ENCODE peak calls at places on chromosomes 5 and 9, in four cellular contexts. A is cardiac muscle cell, O is stomach, S is neuronal stem cell. Q is an unnamed sample. For H3K4me1, the result is how much of the 10 kb centered on the place peaks cover.

GRCh38 chr5:107215581-107215980 is 455.2 kb downstream of the EFNA5 start:
- DNase-seq in O (no peak), S (no peak), A (no peak), Q (no peak)

GRCh38 chr9:70805953-70806352 is 315.5 kb downstream of the TRPM3 start:
- DNase-seq in S (no peak), O (no peak), A (no peak), Q (no peak)

GRCh38 chr5:179406031-179406681 is 60.9 kb upstream of the ADAMTS2 start:
- DNase-seq in O (no peak), S (no peak), A (peak), Q (no peak)

GRCh38 chr9:21841133-21841532 is 38.7 kb downstream of the MTAP start:
- DNase-seq in A (no peak), O (no peak), S (no peak), Q (no peak)

GRCh38 chr5:180090769-180091546 is 19.4 kb upstream of the RNF130 start:
- DNase-seq in O (peak), S (no peak), A (peak), Q (no peak)

GRCh38 chr5:124080256-124080655 is 568.3 kb downstream of the CSNK1G3 start:
- DNase-seq in A (no peak), O (no peak), S (no peak), Q (no peak)

GRCh38 chr9:135221951-135222631 is 134.6 kb downstream of the OLFM1 start:
- DNase-seq in A (no peak), S (no peak), O (no peak), Q (no peak)

GRCh38 chr5:77670526-77670925 is 32.0 kb upstream of the OTP start:
- DNase-seq in O (no peak), S (no peak), A (no peak), Q (no peak)

GRCh38 chr5:122137702-122138101 is 8.4 kb downstream of the ZNF474 start:
- DNase-seq in S (no peak), A (no peak), O (no peak), Q (no peak)

GRCh38 chr9:110835404-110835803 is 166.8 kb downstream of the MUSK start:
- DNase-seq in A (peak), O (no peak), S (no peak), Q (no peak)

GRCh38 chr5:171627936-171628335 is 157.7 kb upstream of the SMIM23 start:
- DNase-seq in S (no peak), O (no peak), A (no peak), Q (no peak)

GRCh38 chr9:122190597-122191381 is 31.1 kb downstream of the MORN5 start:
- DNase-seq in S (no peak), O (peak), A (no peak), Q (no peak)

GRCh38 chr5:111129938-111130337 is 37.8 kb downstream of the WDR36 start:
- DNase-seq in O (no peak), S (no peak), A (peak), Q (no peak)

GRCh38 chr9:108290839-108291585 is 564.8 kb downstream of the ACTL7B start:
- DNase-seq in O (no peak), A (no peak), S (no peak), Q (no peak)

GRCh38 chr5:10891193-10891592 is 130.2 kb upstream of the DAP start:
- DNase-seq in O (no peak), S (no peak), A (no peak), Q (no peak)

GRCh38 chr5:62786099-62786498 is 207.5 kb downstream of the LRRC70 start:
- DNase-seq in S (no peak), O (no peak), A (no peak), Q (no peak)

GRCh38 chr5:54091416-54092130 is 218.8 kb downstream of the ARL15 start:
- DNase-seq in S (no peak), O (no peak), A (no peak), Q (peak)

GRCh38 chr5:66306105-66306843 is 162.2 kb downstream of the SREK1 start:
- DNase-seq in O (peak), A (peak), S (peak), Q (peak)

GRCh38 chr5:148311516-148311915 is 707 bp upstream of the SPINK7 start:
- DNase-seq in S (no peak), A (no peak), O (no peak), Q (no peak)

GRCh38 chr9:98890256-98890655 is 53.5 kb upstream of the COL15A1 start:
- DNase-seq in S (no peak), O (peak), A (no peak), Q (no peak)

GRCh38 chr5:91006708-91007107 is 376.4 kb downstream of the ARRDC3 start:
- DNase-seq in O (no peak), S (no peak), A (no peak), Q (no peak)

GRCh38 chr9:17783227-17783626 is 204.4 kb downstream of the SH3GL2 start:
- DNase-seq in O (no peak), A (no peak), S (no peak), Q (no peak)

GRCh38 chr5:37668524-37669047 is 171.3 kb downstream of the GDNF start:
- DNase-seq in O (peak), S (no peak), A (peak), Q (peak)

GRCh38 chr9:33817327-33818166 is 587 bp downstream of the UBE2R2 start:
- DNase-seq in A (peak), S (peak), O (peak), Q (no peak)

GRCh38 chr9:110782701-110783100 is 114.1 kb downstream of the MUSK start:
- DNase-seq in S (no peak), O (no peak), A (no peak), Q (no peak)

GRCh38 chr5:129771058-129771838 is 23.4 kb downstream of the MINAR2 start:
- DNase-seq in O (peak), A (peak), S (peak), Q (peak)

GRCh38 chr5:40165789-40166728 is 513.7 kb upstream of the PTGER4 start:
- DNase-seq in O (no peak), A (peak), S (no peak), Q (no peak)

GRCh38 chr9:121743441-121744001 is 92.1 kb downstream of the DAB2IP start:
- DNase-seq in O (peak), S (peak), A (peak), Q (no peak)

GRCh38 chr9:70261131-70261870 is 2.5 kb downstream of the SMC5 start:
- DNase-seq in O (no peak), S (no peak), A (no peak), Q (no peak)

GRCh38 chr9:22354699-22355384 is 91.8 kb upstream of the DMRTA1 start:
- DNase-seq in A (no peak), S (no peak), O (no peak), Q (no peak)

GRCh38 chr9:86175223-86175622 is 75.9 kb upstream of the GOLM1 start:
- DNase-seq in S (no peak), O (no peak), A (no peak), Q (no peak)

GRCh38 chr9:106648799-106649198 is 214.2 kb upstream of the ZNF462 start:
- DNase-seq in S (no peak), A (peak), O (no peak), Q (no peak)

GRCh38 chr5:180869587-180869986 is 8.5 kb upstream of the ZFP62 start:
- DNase-seq in S (no peak), O (no peak), A (no peak), Q (no peak)

GRCh38 chr9:6680797-6681146 is 35.2 kb upstream of the GLDC start:
- DNase-seq in A (no peak), S (no peak), O (peak), Q (no peak)

GRCh38 chr5:102778478-102778877 is 23.4 kb downstream of the PAM start:
- DNase-seq in O (no peak), A (peak), S (no peak), Q (no peak)

GRCh38 chr9:128899566-128900322 is 17.8 kb downstream of the LRRC8A start:
- DNase-seq in O (no peak), S (no peak), A (no peak), Q (no peak)

GRCh38 chr9:128903079-128903461 is 17.7 kb upstream of the PHYHD1 start:
- DNase-seq in S (no peak), A (no peak), O (no peak), Q (no peak)

GRCh38 chr9:128902351-128903078 is 18.3 kb upstream of the PHYHD1 start:
- DNase-seq in O (peak), A (no peak), S (no peak), Q (peak)

GRCh38 chr9:128901379-128901778 is 19.4 kb upstream of the PHYHD1 start:
- DNase-seq in O (no peak), A (no peak), S (no peak), Q (no peak)

DNA sequence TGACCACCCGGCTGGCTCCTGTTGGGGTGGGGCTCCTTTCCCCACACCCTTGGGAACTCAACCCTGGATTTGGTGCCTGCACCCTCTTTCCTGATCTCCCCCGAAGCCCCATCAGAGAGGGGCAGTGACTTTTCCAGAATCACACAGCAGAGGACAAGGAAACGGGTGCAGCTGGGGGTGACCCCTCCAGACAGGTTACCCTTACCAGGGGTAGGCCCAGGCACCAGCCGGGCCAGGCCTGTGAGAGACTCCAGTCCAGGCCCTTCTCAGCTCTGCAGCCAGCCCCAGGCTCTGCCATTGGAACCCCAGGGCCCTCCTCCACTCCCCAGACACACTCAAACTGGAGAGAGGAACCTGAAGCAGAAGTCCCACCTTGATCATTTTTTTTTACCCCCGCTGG is 19.0 kb upstream of the PHYHD1 start:
- DNase-seq in S (no peak), A (no peak), O (no peak), Q (no peak)
- H3K4me1 ChIP-seq in S (under half), A (under half), O (under half), Q (half or more)

GRCh38 chr5:150946351-150946905 is 41.6 kb upstream of the ZNF300 start:
- DNase-seq in O (peak), S (no peak), A (peak), Q (peak)

GRCh38 chr5:150948539-150948938 is 43.8 kb upstream of the ZNF300 start:
- DNase-seq in S (no peak), A (no peak), O (no peak), Q (no peak)

GRCh38 chr5:150945947-150946346 is 41.2 kb upstream of the ZNF300 start:
- DNase-seq in A (peak), O (no peak), S (no peak), Q (no peak)

GRCh38 chr5:150945501-150945900 is 40.7 kb upstream of the ZNF300 start:
- DNase-seq in O (no peak), S (no peak), A (peak), Q (peak)
- H3K4me3 ChIP-seq in O (no peak), S (no peak), A (no peak), Q (peak)

DNA sequence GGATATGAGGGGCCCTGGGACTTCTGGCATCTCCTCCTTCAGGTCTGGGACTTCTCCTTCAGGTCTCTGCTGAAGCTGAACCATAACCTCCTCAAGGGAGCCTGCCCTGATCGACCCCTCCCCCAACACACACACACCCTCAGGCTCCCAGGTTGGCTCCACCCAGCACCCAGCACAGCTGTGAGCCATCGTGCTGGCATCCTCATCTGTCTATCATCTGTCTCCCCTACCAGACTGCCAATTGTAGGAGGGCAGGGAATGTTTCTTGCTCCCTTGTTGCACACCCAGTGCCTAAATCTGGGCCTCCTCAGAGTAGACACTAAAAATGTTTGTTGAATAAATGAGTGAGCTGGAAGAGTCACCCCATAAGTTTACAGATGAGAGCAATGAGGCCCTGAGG is 71.4 kb downstream of the LRSAM1 start:
- DNase-seq in O (no peak), A (no peak), S (no peak), Q (peak)
- H3K4me1 ChIP-seq in O (under half), A (under half), S (under half), Q (under half)

GRCh38 chr5:31701642-31702041 is 62.7 kb downstream of the PDZD2 start:
- DNase-seq in O (no peak), A (no peak), S (no peak), Q (no peak)
- H3K4me3 ChIP-seq in O (no peak), A (no peak), S (no peak), Q (no peak)

GRCh38 chr9:38641142-38641541 is 20.7 kb upstream of the ANKRD18A start:
- DNase-seq in A (no peak), O (no peak), S (no peak), Q (no peak)
- H3K4me1 ChIP-seq in A (under half), O (under half), S (under half), Q (under half)

GRCh38 chr9:76691761-76692313 is 72.4 kb upstream of the PCA3 start:
- DNase-seq in A (peak), S (no peak), O (no peak), Q (no peak)
- H3K4me3 ChIP-seq in A (peak), S (peak), O (no peak), Q (no peak)

GRCh38 chr9:91903126-91903911 is 46.7 kb downstream of the ROR2 start:
- DNase-seq in O (no peak), S (no peak), A (no peak), Q (no peak)
- H3K4me1 ChIP-seq in O (half or more), S (under half), A (half or more), Q (under half)

GRCh38 chr9:36914212-36914577 is 119.9 kb downstream of the PAX5 start:
- DNase-seq in S (no peak), A (no peak), O (no peak), Q (no peak)
- H3K4me3 ChIP-seq in S (no peak), A (no peak), O (no peak), Q (no peak)

Q was measured in keratinocyte.